ENCODE peak calls at places on chromosomes 3 and 15, in four cellular contexts. U, W, E and S are unnamed samples.

GRCh38 chr15:81336568-81336967 is 12.6 kb upstream of the STARD5 start:
- DNase-seq in U (peak), W (no peak), E (no peak), S (peak)

GRCh38 chr15:69543681-69544080 is 91.1 kb downstream of the RPLP1 start:
- DNase-seq in U (no peak), W (no peak), E (no peak), S (no peak)

GRCh38 chr15:63501256-63502089 is 2.9 kb upstream of the USP3 start:
- DNase-seq in U (peak), W (peak), E (no peak), S (peak)

GRCh38 chr3:146543461-146544012 is 870 bp downstream of the PLSCR1 start:
- DNase-seq in U (peak), W (no peak), E (no peak), S (peak)

GRCh38 chr3:53161345-53161819 is 373 bp downstream of the PRKCD start:
- DNase-seq in U (no peak), W (peak), E (no peak), S (no peak)

GRCh38 chr3:38120690-38121450 is 16.1 kb downstream of the ACAA1 start:
- DNase-seq in U (no peak), W (no peak), E (no peak), S (no peak)

GRCh38 chr3:151479452-151479851 is 18.6 kb upstream of the IGSF10 start:
- DNase-seq in U (no peak), W (no peak), E (no peak), S (no peak)

GRCh38 chr3:31462050-31462569 is 70.6 kb upstream of the STT3B start:
- DNase-seq in U (peak), W (no peak), E (no peak), S (no peak)

GRCh38 chr3:140863481-140864084 is 78.1 kb upstream of the SLC25A36 start:
- DNase-seq in U (peak), W (no peak), E (no peak), S (peak)

GRCh38 chr15:74542192-74543042 is 1.4 kb downstream of the ARID3B start:
- DNase-seq in U (no peak), W (no peak), E (no peak), S (peak)

GRCh38 chr3:146283796-146284485 is 33.0 kb upstream of the PLSCR4 start:
- DNase-seq in U (no peak), W (no peak), E (no peak), S (no peak)

GRCh38 chr3:40290396-40290795 is 19.1 kb upstream of the EIF1B start:
- DNase-seq in U (no peak), W (no peak), E (no peak), S (no peak)

GRCh38 chr3:190120161-190121060 is at the start of gene P3H2:
- DNase-seq in U (peak), W (peak), E (peak), S (peak)

GRCh38 chr15:82680200-82681102 is 29.2 kb downstream of the AP3B2 start:
- DNase-seq in U (no peak), W (peak), E (no peak), S (no peak)

GRCh38 chr15:68425428-68426060 is 6.4 kb downstream of the ITGA11 start:
- DNase-seq in U (no peak), W (no peak), E (no peak), S (no peak)